ENCODE peak calls at places on chromosomes 13 and 19, in seven cellular contexts. R is HepG2, B is HuH-7.5, H is cardiac muscle cell, O is DMS153, S is iris pigment epithelial cell, V is left ventricle myocardium inferior. E is an unnamed sample.
A peak's percentile ranks its signal among the peaks of the same experiment; 100 is the strongest.

GRCh38 chr19:6572217-6572616 is 18.7 kb downstream of the CD70 start:
- DNase-seq in V (peak; percentile 26), R (no peak), H (no peak), O (no peak), B (no peak), S (no peak), E (peak; percentile 39)

GRCh38 chr13:113400621-113401451 is 36.9 kb upstream of the GRTP1 start:
- DNase-seq in H (no peak), R (no peak), B (no peak), V (peak; percentile 80), O (no peak), S (no peak), E (peak; percentile 72)

GRCh38 chr13:40350283-40350992 is 316.0 kb downstream of the FOXO1 start:
- DNase-seq in B (no peak), V (no peak), S (peak; percentile 82), R (no peak), O (no peak), H (peak; percentile 64), E (no peak)

GRCh38 chr19:13400296-13400695 is 106.0 kb downstream of the CACNA1A start:
- DNase-seq in O (no peak), S (no peak), B (no peak), H (no peak), R (no peak), V (no peak), E (no peak)

GRCh38 chr13:90984737-90985136 is 362.8 kb upstream of the MIR17HG start:
- DNase-seq in B (no peak), H (no peak), O (no peak), V (no peak), S (no peak), R (no peak), E (no peak)

GRCh38 chr13:98147521-98147920 is 4.6 kb downstream of the FARP1 start:
- DNase-seq in O (no peak), V (no peak), B (no peak), H (no peak), S (no peak), R (peak; percentile 77), E (no peak)

GRCh38 chr19:2636897-2637683 is 65.4 kb downstream of the GNG7 start:
- DNase-seq in O (no peak), S (peak; percentile 38), R (peak; percentile 34), V (peak; percentile 69), B (peak; percentile 92), H (peak; percentile 65), E (peak; percentile 47)

GRCh38 chr19:50330365-50331078 is 1.3 kb upstream of the KCNC3 start:
- DNase-seq in V (peak; percentile 83), B (peak; percentile 42), R (peak; percentile 73), S (peak; percentile 67), O (peak; percentile 84), H (peak; percentile 75), E (peak; percentile 92)

GRCh38 chr13:55613429-55614187 is 1527.1 kb upstream of the PRR20A start:
- DNase-seq in S (no peak), B (no peak), H (no peak), O (no peak), V (no peak), R (no peak), E (no peak)

GRCh38 chr19:19185853-19186728 is 5.9 kb downstream of the BORCS8 start:
- DNase-seq in H (peak; percentile 56), V (no peak), R (peak; percentile 68), S (peak; percentile 53), O (no peak), B (peak; percentile 87), E (no peak)

E was measured in heart left ventricle.